ENCODE peak calls at places on chromosome 2, in seven cellular contexts. W is transverse colon, U is IMR-90, M is HepG2, X is uterus, C is spleen, I is endothelial cell of umbilical vein. L is an unnamed sample.

GRCh38 chr2:45169339-45170190 is 160.3 kb upstream of the SIX2 start:
- DNase-seq in C (no peak), M (no peak), W (no peak), U (no peak), X (no peak), I (peak), L (no peak)

GRCh38 chr2:26309921-26310320 is 36.0 kb upstream of the SELENOI start:
- DNase-seq in U (no peak), X (no peak), W (no peak), I (no peak), M (no peak), C (no peak), L (no peak)

GRCh38 chr2:239312081-239312501 is 88.7 kb downstream of the HDAC4 start:
- DNase-seq in M (no peak), X (no peak), C (peak), W (peak), I (no peak), U (no peak), L (peak)

GRCh38 chr2:239600194-239600593 is 199.4 kb upstream of the HDAC4 start:
- DNase-seq in X (no peak), C (peak), U (no peak), I (no peak), W (no peak), M (no peak), L (no peak)

GRCh38 chr2:99085400-99085799 is 56.1 kb upstream of the C2orf15 start:
- DNase-seq in I (no peak), C (no peak), W (no peak), M (peak), X (no peak), U (no peak), L (no peak)

GRCh38 chr2:181025004-181025403 is 44.6 kb downstream of the UBE2E3 start:
- DNase-seq in X (no peak), I (no peak), U (peak), C (no peak), M (no peak), W (no peak), L (no peak)

GRCh38 chr2:217049376-217049775 is 189.5 kb upstream of the TNP1 start:
- DNase-seq in I (no peak), U (no peak), C (no peak), M (no peak), W (no peak), X (no peak), L (no peak)

GRCh38 chr2:20584637-20585321 is 66.1 kb downstream of the HS1BP3 start:
- DNase-seq in W (peak), I (peak), C (peak), X (no peak), U (peak), M (peak), L (peak)

GRCh38 chr2:64454316-64455030 is 511 bp downstream of the LGALSL start:
- DNase-seq in M (no peak), C (peak), U (peak), W (peak), X (peak), I (peak), L (peak)

GRCh38 chr2:64455031-64455332 is 1.0 kb downstream of the LGALSL start:
- DNase-seq in C (no peak), M (no peak), W (no peak), I (no peak), U (no peak), X (no peak), L (no peak)

GRCh38 chr2:64456298-64456697 is 2.3 kb downstream of the LGALSL start:
- DNase-seq in U (no peak), X (no peak), M (no peak), C (no peak), W (no peak), I (no peak), L (no peak)

GRCh38 chr2:64453710-64454315 is at the start of gene LGALSL:
- DNase-seq in U (peak), M (peak), X (no peak), W (peak), I (peak), C (peak), L (peak)

DNA sequence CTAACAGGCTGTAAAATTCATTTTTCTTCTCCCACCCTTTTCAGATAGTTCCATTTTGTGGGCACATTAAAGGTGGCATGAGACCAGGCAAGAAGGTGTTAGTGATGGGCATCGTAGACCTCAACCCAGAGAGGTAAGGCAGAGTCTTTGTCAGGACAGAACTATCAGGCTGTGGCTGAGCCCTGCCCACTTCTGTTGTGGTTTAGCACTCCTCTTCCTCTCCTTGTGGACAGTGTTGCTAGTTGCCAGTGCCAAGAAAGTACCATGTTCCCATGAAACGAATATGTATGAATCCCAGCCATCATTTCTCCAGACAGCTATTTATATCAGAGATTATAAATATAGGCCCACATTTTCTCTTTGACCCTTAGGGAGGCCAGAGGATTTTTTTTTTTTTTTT is 1.6 kb downstream of the LGALSL start:
- DNase-seq in W (no peak), I (no peak), C (no peak), M (peak), U (no peak), X (no peak), L (no peak)
- H3K27ac ChIP-seq in W (peak), I (no peak), C (peak), M (no peak), U (no peak), X (peak), L (no peak)

GRCh38 chr2:176085861-176086771 is 2.4 kb upstream of the EVX2 start:
- DNase-seq in U (peak), X (no peak), I (peak), C (no peak), W (peak), M (peak), L (no peak)
- H3K4me3 ChIP-seq in U (no peak), X (no peak), I (no peak), C (no peak), W (no peak), M (no peak), L (no peak)

DNA sequence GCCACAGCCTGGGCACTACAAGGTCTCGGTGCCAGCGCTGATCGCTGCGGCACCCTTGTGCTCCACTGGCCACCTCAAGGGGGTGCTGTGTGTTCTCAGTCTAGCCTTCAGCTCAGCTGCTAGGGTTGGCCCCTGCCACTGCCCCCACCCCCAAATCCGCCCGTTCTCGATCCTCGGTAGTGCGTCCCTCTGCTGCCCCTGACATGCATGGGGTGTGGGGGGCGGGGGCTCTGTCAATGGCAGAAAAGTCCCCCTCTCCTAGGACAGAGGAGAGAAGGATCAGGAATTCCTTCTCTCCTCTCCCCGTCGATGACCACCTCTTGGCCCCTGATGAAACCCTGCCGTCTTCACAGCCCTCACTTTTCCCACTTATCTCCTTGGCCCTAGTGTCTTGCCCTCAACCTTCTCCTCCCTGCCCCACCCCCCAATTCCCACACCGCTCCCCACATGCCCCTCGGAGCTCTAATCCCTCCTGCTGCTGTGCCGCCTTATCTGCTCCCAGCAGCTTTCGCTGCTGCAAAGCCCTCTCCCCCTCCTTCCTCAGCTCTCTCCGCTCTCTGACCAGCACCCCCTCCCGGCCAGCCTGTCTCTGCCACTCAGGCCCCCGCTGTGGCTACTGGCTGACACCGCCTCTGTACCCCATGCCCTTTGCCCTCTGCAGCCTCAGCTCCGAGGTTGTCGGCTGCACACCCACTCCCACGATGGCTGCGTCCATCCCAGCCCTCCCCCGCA is 4.3 kb upstream of the ASIC4 start:
- DNase-seq in W (peak), X (peak), U (peak), I (peak), C (no peak), M (peak), L (peak)
- TF ChIP-seq POLR2A in W (no peak), X (no peak), U (no peak), I (no peak), C (no peak), M (peak), L (no peak)

DNA sequence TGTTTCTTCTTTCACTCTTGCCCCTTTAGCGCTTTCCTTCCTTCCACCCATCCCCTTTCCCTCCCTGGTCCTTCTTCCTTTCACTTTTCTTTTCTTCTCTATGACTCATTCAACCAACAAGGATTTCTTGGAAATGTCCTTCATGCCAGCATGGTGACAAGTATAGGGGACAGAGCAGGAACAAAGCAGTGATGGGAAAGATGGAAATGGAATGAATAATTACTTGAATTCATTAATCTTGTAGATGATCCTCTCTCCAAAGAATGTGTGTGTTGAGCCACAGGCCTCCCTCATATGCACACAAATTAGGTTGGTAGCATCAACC is 1.5 kb downstream of the VAMP5 start:
- DNase-seq in I (peak), M (no peak), C (no peak), W (no peak), U (peak), X (no peak), L (no peak)
- H3K27ac ChIP-seq in I (peak), M (peak), C (peak), W (peak), U (peak), X (peak), L (peak)

GRCh38 chr2:210195066-210195852 is 24.1 kb upstream of the KANSL1L start:
- DNase-seq in U (peak), I (peak), X (no peak), C (no peak), M (peak), W (no peak), L (no peak)
- H3K4me3 ChIP-seq in U (peak), I (peak), X (no peak), C (peak), M (peak), W (no peak), L (peak)

DNA sequence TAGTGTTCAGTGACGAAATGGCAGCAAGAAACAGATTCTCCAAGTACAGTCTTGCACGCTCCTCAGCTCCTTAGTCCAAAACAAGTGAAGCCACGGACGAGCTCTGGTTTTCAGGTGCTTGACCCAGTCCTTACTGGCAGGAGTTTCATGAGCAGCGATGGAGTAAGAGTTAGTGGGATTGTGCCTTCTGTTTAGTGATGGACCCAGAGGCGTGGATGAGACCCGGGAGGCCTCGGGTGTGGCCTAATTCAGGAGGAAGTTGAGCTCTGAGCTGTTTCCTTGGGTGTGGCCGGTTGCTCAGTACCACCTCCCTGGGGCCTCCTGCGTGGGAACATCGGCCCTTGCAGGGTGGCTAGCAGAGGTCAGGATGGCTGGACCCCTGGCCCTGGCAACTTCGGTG is 52.0 kb downstream of the KIF5C start:
- DNase-seq in X (no peak), M (no peak), I (no peak), C (peak), U (no peak), W (peak), L (no peak)
- TF ChIP-seq POLR2A in X (no peak), M (no peak), I (no peak), C (no peak), U (no peak), W (no peak), L (no peak)

GRCh38 chr2:36368438-36368837 is 12.9 kb downstream of the CRIM1 start:
- DNase-seq in X (no peak), C (no peak), W (no peak), U (no peak), I (no peak), M (no peak), L (no peak)
- H3K27ac ChIP-seq in X (no peak), C (no peak), W (peak), U (peak), I (peak), M (peak), L (no peak)

GRCh38 chr2:191247381-191248057 is 2.3 kb downstream of the MYO1B start:
- DNase-seq in U (peak), C (no peak), I (peak), M (peak), W (no peak), X (peak), L (no peak)
- H3K4me3 ChIP-seq in U (peak), C (no peak), I (no peak), M (peak), W (no peak), X (no peak), L (no peak)

GRCh38 chr2:101006065-101006715 is 4.1 kb downstream of the RPL31 start:
- DNase-seq in X (no peak), M (no peak), I (no peak), C (no peak), U (no peak), W (no peak), L (no peak)
- TF ChIP-seq POLR2A in X (no peak), M (no peak), I (no peak), C (no peak), U (no peak), W (no peak), L (no peak)

DNA sequence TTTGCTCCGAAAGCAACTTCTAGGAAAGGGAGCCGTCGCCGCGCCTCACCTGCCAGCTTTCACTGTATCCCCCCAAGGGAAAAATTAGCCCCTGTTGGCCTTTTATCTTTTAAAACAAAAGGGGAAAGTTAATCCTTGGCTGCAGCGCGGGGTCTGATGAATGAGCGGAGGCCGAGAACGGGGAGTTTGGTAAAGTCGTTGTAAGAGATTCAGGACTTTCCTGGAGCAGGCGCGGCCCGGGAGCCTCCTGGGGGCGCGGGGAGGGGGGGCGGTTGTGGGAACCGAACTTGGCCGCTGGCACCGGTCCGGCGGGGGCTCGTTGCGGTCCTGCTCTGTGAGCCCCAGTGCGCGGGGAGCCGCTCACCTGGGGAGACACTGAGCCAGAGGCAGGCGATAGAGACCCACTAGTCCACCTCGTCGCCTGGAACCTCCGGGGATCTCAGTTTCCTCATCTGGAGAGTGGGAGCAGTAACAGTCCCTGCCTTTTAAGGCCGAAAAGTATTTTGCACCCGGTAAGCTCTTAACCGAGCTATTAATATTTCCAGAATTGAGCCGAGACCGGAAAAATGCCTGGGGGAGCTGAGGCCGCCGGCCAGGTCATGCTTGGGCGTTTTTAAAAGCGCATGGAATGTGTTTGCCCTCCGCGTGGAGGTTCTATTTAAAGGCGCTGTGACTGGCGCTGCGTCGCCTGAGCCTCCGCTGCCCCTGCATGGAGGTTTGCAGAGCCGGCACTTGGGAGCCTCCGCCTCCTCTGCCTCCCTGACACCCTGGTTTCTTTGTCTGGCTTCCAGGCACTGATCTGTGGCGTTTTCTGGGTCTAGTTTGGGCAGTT is 1.1 kb downstream of the EFHD1 start:
- DNase-seq in M (no peak), W (no peak), C (no peak), I (no peak), U (no peak), X (peak), L (no peak)
- H3K27ac ChIP-seq in M (no peak), W (no peak), C (peak), I (no peak), U (no peak), X (peak), L (no peak)

L was measured in adrenal gland.